ENCODE peak calls at places on chromosomes 12 and 14, in six cellular contexts. One of them, this sample, is unnamed.

GRCh38 chr12:29113101-29113500 is 36.0 kb upstream of the FAR2 start:
- DNase-seq in thyroid gland: no peak
- DNase-seq in CD4-positive, alpha-beta T cell: no peak
- DNase-seq in Calu3: no peak
- DNase-seq in lower lobe of right lung: no peak
- DNase-seq in HCT116: peak
- DNase-seq in this sample: no peak

GRCh38 chr12:101772019-101772774 is 32.9 kb upstream of the SYCP3 start:
- DNase-seq in CD4-positive, alpha-beta T cell: no peak
- DNase-seq in thyroid gland: no peak
- DNase-seq in lower lobe of right lung: no peak
- DNase-seq in Calu3: no peak
- DNase-seq in HCT116: no peak
- DNase-seq in this sample: no peak

GRCh38 chr14:58617619-58618018 is 20.1 kb upstream of the DACT1 start:
- DNase-seq in HCT116: no peak
- DNase-seq in CD4-positive, alpha-beta T cell: no peak
- DNase-seq in lower lobe of right lung: no peak
- DNase-seq in Calu3: no peak
- DNase-seq in thyroid gland: no peak
- DNase-seq in this sample: no peak

GRCh38 chr14:74348241-74348734 is at the start of gene VRTN:
- DNase-seq in CD4-positive, alpha-beta T cell: no peak
- DNase-seq in Calu3: no peak
- DNase-seq in lower lobe of right lung: no peak
- DNase-seq in thyroid gland: no peak
- DNase-seq in HCT116: no peak
- DNase-seq in this sample: no peak

GRCh38 chr12:104727866-104728449 is 230.1 kb downstream of the SLC41A2 start:
- DNase-seq in lower lobe of right lung: no peak
- DNase-seq in Calu3: no peak
- DNase-seq in CD4-positive, alpha-beta T cell: no peak
- DNase-seq in thyroid gland: no peak
- DNase-seq in HCT116: no peak
- DNase-seq in this sample: no peak

GRCh38 chr12:70853326-70853725 is 67.2 kb downstream of the PTPRR start:
- DNase-seq in CD4-positive, alpha-beta T cell: no peak
- DNase-seq in HCT116: no peak
- DNase-seq in Calu3: no peak
- DNase-seq in thyroid gland: no peak
- DNase-seq in lower lobe of right lung: no peak
- DNase-seq in this sample: no peak

GRCh38 chr14:36600431-36600830 is 18.0 kb upstream of the NKX2-8 start:
- DNase-seq in thyroid gland: no peak
- DNase-seq in Calu3: no peak
- DNase-seq in CD4-positive, alpha-beta T cell: no peak
- DNase-seq in HCT116: no peak
- DNase-seq in lower lobe of right lung: no peak
- DNase-seq in this sample: no peak

GRCh38 chr12:122849352-122850047 is 14.2 kb downstream of the HIP1R start:
- DNase-seq in HCT116: no peak
- DNase-seq in lower lobe of right lung: peak
- DNase-seq in thyroid gland: peak
- DNase-seq in Calu3: no peak
- DNase-seq in CD4-positive, alpha-beta T cell: no peak
- DNase-seq in this sample: no peak

GRCh38 chr14:91996951-91997371 is 42.9 kb downstream of the TRIP11 start:
- DNase-seq in Calu3: peak
- DNase-seq in thyroid gland: no peak
- DNase-seq in CD4-positive, alpha-beta T cell: no peak
- DNase-seq in lower lobe of right lung: no peak
- DNase-seq in HCT116: peak
- DNase-seq in this sample: no peak

GRCh38 chr12:16609140-16609539 is 3.2 kb upstream of the LMO3 start:
- DNase-seq in lower lobe of right lung: no peak
- DNase-seq in CD4-positive, alpha-beta T cell: no peak
- DNase-seq in Calu3: no peak
- DNase-seq in thyroid gland: no peak
- DNase-seq in HCT116: no peak
- DNase-seq in this sample: no peak

GRCh38 chr12:27048822-27049752 is 26.7 kb downstream of the MED21 start:
- DNase-seq in CD4-positive, alpha-beta T cell: no peak
- DNase-seq in HCT116: no peak
- DNase-seq in lower lobe of right lung: no peak
- DNase-seq in thyroid gland: no peak
- DNase-seq in Calu3: no peak
- DNase-seq in this sample: no peak

GRCh38 chr12:123071401-123072304 is 79.2 kb downstream of the PITPNM2 start:
- DNase-seq in CD4-positive, alpha-beta T cell: no peak
- DNase-seq in thyroid gland: no peak
- DNase-seq in lower lobe of right lung: no peak
- DNase-seq in HCT116: no peak
- DNase-seq in Calu3: no peak
- DNase-seq in this sample: no peak

GRCh38 chr14:90398315-90398811 is 1.5 kb downstream of the CALM1 start:
- DNase-seq in CD4-positive, alpha-beta T cell: peak
- DNase-seq in Calu3: peak
- DNase-seq in thyroid gland: peak
- DNase-seq in lower lobe of right lung: peak
- DNase-seq in HCT116: no peak
- DNase-seq in this sample: peak

GRCh38 chr14:102592969-102593840 is 756 bp downstream of the RCOR1 start:
- DNase-seq in CD4-positive, alpha-beta T cell: peak
- DNase-seq in HCT116: no peak
- DNase-seq in lower lobe of right lung: peak
- DNase-seq in thyroid gland: peak
- DNase-seq in Calu3: peak
- DNase-seq in this sample: peak

GRCh38 chr14:32102152-32102787 is 25.2 kb downstream of the ARHGAP5 start:
- DNase-seq in lower lobe of right lung: no peak
- DNase-seq in CD4-positive, alpha-beta T cell: no peak
- DNase-seq in HCT116: no peak
- DNase-seq in Calu3: no peak
- DNase-seq in thyroid gland: no peak
- DNase-seq in this sample: no peak

GRCh38 chr12:52945389-52946232 is 3.3 kb upstream of the KRT18 start:
- DNase-seq in CD4-positive, alpha-beta T cell: no peak
- DNase-seq in Calu3: peak
- DNase-seq in thyroid gland: peak
- DNase-seq in lower lobe of right lung: peak
- DNase-seq in HCT116: no peak
- DNase-seq in this sample: no peak

DNA sequence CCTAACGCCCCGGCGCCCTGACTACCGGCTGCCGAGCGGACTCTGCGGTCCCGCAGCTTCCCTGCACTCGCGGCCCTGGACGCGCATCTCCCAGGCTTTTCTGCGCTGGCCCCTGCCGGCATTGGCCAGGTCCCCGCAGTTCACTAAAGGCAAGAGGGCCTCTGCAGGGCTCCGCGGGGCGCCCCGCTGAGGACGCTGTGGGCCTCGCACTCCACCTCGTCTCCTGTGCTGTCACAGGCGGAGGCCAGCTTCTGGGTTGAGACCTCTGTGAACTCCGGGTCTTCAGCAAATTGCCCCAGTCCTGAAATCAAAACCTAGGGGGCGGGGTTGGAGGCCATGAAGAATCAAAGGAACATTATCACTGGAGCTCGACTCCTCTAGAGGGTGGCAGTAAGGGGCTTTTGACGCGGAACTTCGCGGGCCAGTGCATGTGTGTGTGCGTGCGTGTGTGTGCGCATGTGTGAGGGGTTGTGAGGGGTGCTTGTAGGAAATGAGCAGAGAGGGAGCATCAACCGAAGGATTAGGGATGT is 68.5 kb upstream of the CAPRIN2 start:
- DNase-seq in HCT116: no peak
- DNase-seq in Calu3: no peak
- DNase-seq in CD4-positive, alpha-beta T cell: peak
- DNase-seq in lower lobe of right lung: peak
- DNase-seq in thyroid gland: peak
- DNase-seq in this sample: no peak
- TF ChIP-seq CTCF in HCT116: no peak
- TF ChIP-seq CTCF in Calu3: no peak
- TF ChIP-seq CTCF in CD4-positive, alpha-beta T cell: peak
- TF ChIP-seq CTCF in lower lobe of right lung: peak
- TF ChIP-seq CTCF in thyroid gland: no peak
- TF ChIP-seq CTCF in this sample: no peak

GRCh38 chr12:112564160-112564559 is 145.4 kb downstream of the PTPN11 start:
- DNase-seq in HCT116: no peak
- DNase-seq in thyroid gland: no peak
- DNase-seq in lower lobe of right lung: no peak
- DNase-seq in Calu3: no peak
- DNase-seq in CD4-positive, alpha-beta T cell: no peak
- DNase-seq in this sample: no peak
- TF ChIP-seq CTCF in HCT116: peak
- TF ChIP-seq CTCF in thyroid gland: no peak
- TF ChIP-seq CTCF in lower lobe of right lung: no peak
- TF ChIP-seq CTCF in Calu3: no peak
- TF ChIP-seq CTCF in CD4-positive, alpha-beta T cell: no peak
- TF ChIP-seq CTCF in this sample: no peak

GRCh38 chr12:115411121-115411520 is 727.1 kb upstream of the TBX3 start:
- DNase-seq in CD4-positive, alpha-beta T cell: no peak
- DNase-seq in thyroid gland: no peak
- DNase-seq in lower lobe of right lung: no peak
- DNase-seq in Calu3: no peak
- DNase-seq in HCT116: no peak
- DNase-seq in this sample: no peak
- TF ChIP-seq CTCF in CD4-positive, alpha-beta T cell: no peak
- TF ChIP-seq CTCF in thyroid gland: no peak
- TF ChIP-seq CTCF in lower lobe of right lung: no peak
- TF ChIP-seq CTCF in Calu3: no peak
- TF ChIP-seq CTCF in HCT116: no peak
- TF ChIP-seq CTCF in this sample: no peak

DNA sequence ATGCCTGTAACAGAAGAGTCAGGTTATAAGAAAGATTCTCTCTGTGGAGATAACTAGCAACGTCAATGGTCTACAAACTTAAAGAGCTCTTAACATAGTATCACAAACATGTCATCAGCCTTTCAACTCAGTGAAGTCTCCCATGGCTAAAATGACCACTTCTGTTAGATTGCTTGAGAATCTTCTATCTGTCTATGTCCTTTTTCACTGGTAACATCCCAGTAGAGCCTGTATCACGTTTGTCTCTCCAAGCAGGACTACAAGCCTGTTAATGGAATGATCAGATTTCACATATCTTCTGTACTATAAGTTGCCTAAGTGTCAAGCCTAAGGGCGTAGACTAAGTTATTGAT is 50.7 kb downstream of the SLC2A13 start:
- DNase-seq in Calu3: no peak
- DNase-seq in CD4-positive, alpha-beta T cell: no peak
- DNase-seq in lower lobe of right lung: no peak
- DNase-seq in thyroid gland: no peak
- DNase-seq in HCT116: no peak
- DNase-seq in this sample: no peak
- TF ChIP-seq CTCF in Calu3: no peak
- TF ChIP-seq CTCF in CD4-positive, alpha-beta T cell: no peak
- TF ChIP-seq CTCF in lower lobe of right lung: no peak
- TF ChIP-seq CTCF in thyroid gland: no peak
- TF ChIP-seq CTCF in HCT116: no peak
- TF ChIP-seq CTCF in this sample: no peak

DNA sequence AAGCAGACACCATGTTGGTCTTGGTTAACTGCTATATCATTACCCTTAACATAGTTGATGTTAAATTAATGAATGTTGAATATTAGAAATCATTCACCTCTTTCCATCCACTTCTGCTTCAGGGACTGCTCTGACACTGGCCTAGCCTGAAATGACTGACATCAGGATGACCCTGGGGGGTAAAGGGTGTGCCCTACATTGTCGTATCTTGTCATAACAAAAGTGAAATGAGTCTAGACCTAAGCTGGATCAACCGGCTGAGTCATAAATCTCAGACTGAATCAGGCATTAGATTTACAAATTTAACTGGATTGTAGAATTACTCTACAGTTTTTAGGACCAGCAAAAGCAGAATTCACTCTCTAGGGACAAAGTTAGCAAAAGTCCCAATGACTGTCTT is 35.3 kb downstream of the KICS2 start:
- DNase-seq in thyroid gland: no peak
- DNase-seq in lower lobe of right lung: no peak
- DNase-seq in CD4-positive, alpha-beta T cell: no peak
- DNase-seq in Calu3: no peak
- DNase-seq in HCT116: no peak
- DNase-seq in this sample: no peak
- TF ChIP-seq CTCF in thyroid gland: no peak
- TF ChIP-seq CTCF in lower lobe of right lung: no peak
- TF ChIP-seq CTCF in CD4-positive, alpha-beta T cell: no peak
- TF ChIP-seq CTCF in Calu3: no peak
- TF ChIP-seq CTCF in HCT116: no peak
- TF ChIP-seq CTCF in this sample: no peak

GRCh38 chr12:79512068-79512467 is 178.7 kb downstream of the PAWR start:
- DNase-seq in Calu3: no peak
- DNase-seq in CD4-positive, alpha-beta T cell: no peak
- DNase-seq in HCT116: no peak
- DNase-seq in thyroid gland: no peak
- DNase-seq in lower lobe of right lung: no peak
- DNase-seq in this sample: no peak
- TF ChIP-seq CTCF in Calu3: no peak
- TF ChIP-seq CTCF in CD4-positive, alpha-beta T cell: no peak
- TF ChIP-seq CTCF in HCT116: peak
- TF ChIP-seq CTCF in thyroid gland: no peak
- TF ChIP-seq CTCF in lower lobe of right lung: no peak
- TF ChIP-seq CTCF in this sample: no peak

DNA sequence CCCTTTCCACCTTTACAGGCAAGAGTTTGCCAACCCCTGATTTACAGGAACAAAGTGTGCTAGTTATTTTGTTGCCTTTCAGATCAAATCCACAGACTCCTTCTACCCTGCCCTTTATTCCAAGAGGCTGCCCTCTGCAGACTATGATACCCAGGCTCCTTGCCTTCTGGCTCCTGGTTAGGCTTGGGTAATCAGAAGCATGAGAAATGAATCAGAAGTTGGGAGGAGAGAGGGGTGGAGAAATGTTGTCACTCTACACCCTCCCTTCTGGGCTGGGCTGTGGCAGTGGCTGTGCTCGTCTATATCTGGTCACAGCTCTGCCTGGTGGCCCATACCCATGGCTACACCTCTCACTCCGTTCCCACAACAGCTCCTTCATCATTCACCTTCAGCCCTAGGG is 204.6 kb upstream of the PLXNC1 start:
- DNase-seq in CD4-positive, alpha-beta T cell: no peak
- DNase-seq in HCT116: peak
- DNase-seq in lower lobe of right lung: no peak
- DNase-seq in thyroid gland: peak
- DNase-seq in Calu3: no peak
- DNase-seq in this sample: no peak
- TF ChIP-seq CTCF in CD4-positive, alpha-beta T cell: no peak
- TF ChIP-seq CTCF in HCT116: no peak
- TF ChIP-seq CTCF in lower lobe of right lung: no peak
- TF ChIP-seq CTCF in thyroid gland: no peak
- TF ChIP-seq CTCF in Calu3: no peak
- TF ChIP-seq CTCF in this sample: no peak

DNA sequence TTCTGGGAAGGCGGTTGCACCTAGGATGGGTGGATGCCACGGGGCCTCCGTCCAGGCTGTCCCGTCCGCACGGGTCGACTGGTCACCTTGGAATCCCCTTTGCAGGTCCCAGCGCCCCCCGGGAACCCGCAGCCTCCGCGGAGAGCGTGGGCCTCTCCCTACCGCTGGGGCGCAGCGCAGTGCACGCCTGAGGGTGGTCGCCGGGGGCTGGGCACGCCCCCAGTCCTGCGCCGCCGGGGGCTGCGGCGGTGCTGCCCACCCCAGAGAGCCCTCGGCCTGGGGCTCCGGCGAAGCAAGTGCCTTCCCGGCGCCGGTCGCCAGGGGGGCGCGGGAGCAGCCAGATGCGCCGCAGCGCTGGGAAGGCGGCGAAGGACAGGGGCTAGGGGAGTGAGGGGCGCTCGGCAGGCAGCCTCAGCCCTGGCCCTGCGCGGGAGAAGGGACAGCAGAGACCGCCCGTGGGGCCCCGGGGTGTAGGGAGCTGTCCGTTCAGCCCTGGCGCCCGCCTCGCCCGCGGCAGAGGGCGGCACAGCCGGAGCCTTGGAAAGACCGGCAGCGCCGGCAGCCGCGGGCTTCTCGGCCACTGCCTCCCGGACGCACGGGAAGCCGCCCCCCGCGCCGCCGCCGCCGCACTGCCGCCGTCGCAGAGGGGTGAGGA is 527 bp downstream of the ZDHHC22 start:
- DNase-seq in CD4-positive, alpha-beta T cell: no peak
- DNase-seq in thyroid gland: no peak
- DNase-seq in HCT116: no peak
- DNase-seq in lower lobe of right lung: no peak
- DNase-seq in Calu3: peak
- DNase-seq in this sample: no peak
- TF ChIP-seq CTCF in CD4-positive, alpha-beta T cell: no peak
- TF ChIP-seq CTCF in thyroid gland: peak
- TF ChIP-seq CTCF in HCT116: peak
- TF ChIP-seq CTCF in lower lobe of right lung: peak
- TF ChIP-seq CTCF in Calu3: peak
- TF ChIP-seq CTCF in this sample: peak

This sample was measured in CD14-positive monocyte.